ENCODE peak calls at places on chromosomes 4 and X, in four cellular contexts. L, B, H and P are unnamed samples.

GRCh38 chrX:113514906-113515305 is 674.3 kb upstream of the AMOT start:
- DNase-seq in H (no peak), B (no peak), L (no peak), P (no peak)

GRCh38 chr4:119493419-119493818 is 135.2 kb downstream of the PDE5A start:
- DNase-seq in L (no peak), H (no peak), B (no peak), P (no peak)

GRCh38 chr4:38055566-38055965 is 95.4 kb downstream of the PTTG2 start:
- DNase-seq in H (no peak), B (no peak), L (no peak), P (no peak)

GRCh38 chrX:113558576-113558975 is 717.9 kb upstream of the AMOT start:
- DNase-seq in H (no peak), L (no peak), B (no peak), P (no peak)

GRCh38 chrX:139816204-139816603 is 108.2 kb upstream of the MCF2 start:
- DNase-seq in B (no peak), H (no peak), L (no peak), P (no peak)

GRCh38 chr4:161010227-161010626 is 1153.6 kb downstream of the FSTL5 start:
- DNase-seq in H (no peak), L (no peak), B (no peak), P (no peak)

GRCh38 chr4:58807843-58808605 is 1697.8 kb upstream of the IGFBP7 start:
- DNase-seq in B (no peak), L (no peak), H (no peak), P (no peak)

GRCh38 chr4:103026868-103027267 is 7.4 kb upstream of the SLC9B1 start:
- DNase-seq in B (no peak), H (no peak), L (no peak), P (no peak)

GRCh38 chr4:166816901-166817300 is 417.4 kb downstream of the SPOCK3 start:
- DNase-seq in B (no peak), H (no peak), L (no peak), P (no peak)

GRCh38 chr4:45693746-45694145 is 430.1 kb downstream of the GABRG1 start:
- DNase-seq in H (no peak), B (no peak), L (no peak), P (no peak)

GRCh38 chr4:184751585-184751956 is 17.7 kb upstream of the CENPU start:
- DNase-seq in B (no peak), L (no peak), H (no peak), P (no peak)

GRCh38 chr4:7055990-7056325 is 11.9 kb downstream of the GRPEL1 start:
- DNase-seq in L (no peak), B (no peak), H (no peak), P (no peak)

GRCh38 chrX:68299923-68300322 is 133.4 kb downstream of the OPHN1 start:
- DNase-seq in H (no peak), B (no peak), L (no peak), P (no peak)

GRCh38 chrX:150546711-150547153 is 21.7 kb upstream of the MTM1 start:
- DNase-seq in H (no peak), L (no peak), B (no peak), P (no peak)

GRCh38 chr4:2860391-2861348 is 17.0 kb downstream of the ADD1 start:
- DNase-seq in L (no peak), B (no peak), H (no peak), P (no peak)

GRCh38 chrX:69109706-69110635 is 55.3 kb downstream of the PJA1 start:
- DNase-seq in H (no peak), B (no peak), L (no peak), P (no peak)

GRCh38 chr4:2791518-2792395 is 1.1 kb upstream of the SH3BP2 start:
- DNase-seq in H (no peak), B (no peak), L (no peak), P (peak)

GRCh38 chrX:70509078-70509477 is 64.4 kb downstream of the DLG3 start:
- DNase-seq in B (no peak), H (no peak), L (no peak), P (no peak)

GRCh38 chrX:154441984-154442707 is 1.8 kb upstream of the FAM50A start:
- DNase-seq in L (no peak), H (no peak), B (no peak), P (no peak)

GRCh38 chr4:183955666-183956065 is 50.6 kb downstream of the STOX2 start:
- DNase-seq in H (no peak), L (no peak), B (no peak), P (no peak)

GRCh38 chr4:23763559-23763958 is 126.3 kb downstream of the PPARGC1A start:
- DNase-seq in L (no peak), B (no peak), H (no peak), P (no peak)

GRCh38 chr4:6788123-6788522 is 5.6 kb downstream of the KIAA0232 start:
- DNase-seq in B (no peak), L (no peak), H (no peak), P (no peak)

GRCh38 chr4:138555107-138555506 is 313.0 kb upstream of the SLC7A11 start:
- DNase-seq in H (no peak), L (no peak), B (no peak), P (no peak)

GRCh38 chr4:8044699-8045098 is 105.0 kb upstream of the AFAP1 start:
- DNase-seq in B (no peak), L (no peak), H (no peak), P (no peak)

GRCh38 chr4:7987148-7987989 is 47.7 kb upstream of the AFAP1 start:
- DNase-seq in L (peak), B (peak), H (peak), P (no peak)

GRCh38 chrX:151985531-151985930 is 11.1 kb upstream of the GABRE start:
- DNase-seq in B (no peak), L (no peak), H (no peak), P (no peak)

GRCh38 chr4:110503588-110504435 is 27.9 kb downstream of the ENPEP start:
- DNase-seq in B (no peak), H (no peak), L (no peak), P (no peak)

GRCh38 chr4:10761903-10762302 is 77.3 kb upstream of the CLNK start:
- DNase-seq in B (no peak), H (no peak), L (no peak), P (no peak)

GRCh38 chr4:126778348-126778747 is 854.4 kb upstream of the INTU start:
- DNase-seq in H (no peak), L (no peak), B (no peak), P (no peak)

GRCh38 chrX:151974336-151975227 is at the start of gene GABRE:
- DNase-seq in L (no peak), H (no peak), B (no peak), P (peak)

GRCh38 chr4:168615294-168615693 is 118.4 kb downstream of the PALLD start:
- DNase-seq in B (no peak), L (no peak), H (no peak), P (no peak)

GRCh38 chr4:78688385-78688784 is 87.8 kb upstream of the BMP2K start:
- DNase-seq in H (no peak), L (no peak), B (no peak), P (no peak)

GRCh38 chrX:75276666-75277065 is 2.8 kb downstream of the UPRT start:
- DNase-seq in B (no peak), H (no peak), L (no peak), P (no peak)

GRCh38 chr4:72900952-72901351 is 168.6 kb downstream of the COX18 start:
- DNase-seq in L (no peak), B (no peak), H (no peak), P (no peak)

GRCh38 chrX:10741496-10742048 is 121.2 kb upstream of the MID1 start:
- DNase-seq in L (no peak), H (no peak), B (no peak), P (no peak)

GRCh38 chr4:157983300-157983699 is 189.5 kb downstream of the GASK1B start:
- DNase-seq in H (no peak), B (no peak), L (no peak), P (no peak)

GRCh38 chrX:55484948-55485347 is 4.7 kb downstream of the USP51 start:
- DNase-seq in L (no peak), H (no peak), B (no peak), P (no peak)